ENCODE peak calls at places on chromosomes 3 and 15, in four cellular contexts. One of them, this sample, is unnamed.
A peak's percentile ranks its signal among the peaks of the same experiment; 100 is the strongest.

GRCh38 chr3:43709022-43709421 is 18.3 kb downstream of the ABHD5 start:
- DNase-seq in activated naive CD8-positive, alpha-beta T cell treated with anti-CD3 and anti-CD28 coated beads for 36 hours: no peak
- DNase-seq in GOT3: no peak
- DNase-seq in epithelial cell of esophagus: peak; percentile 71
- DNase-seq in this sample: no peak

GRCh38 chr3:52554026-52554755 is 17.8 kb downstream of the UQCC5 start:
- DNase-seq in activated naive CD8-positive, alpha-beta T cell treated with anti-CD3 and anti-CD28 coated beads for 36 hours: no peak
- DNase-seq in epithelial cell of esophagus: no peak
- DNase-seq in GOT3: no peak
- DNase-seq in this sample: no peak

GRCh38 chr3:191424871-191425270 is 36.1 kb upstream of the PYDC2 start:
- DNase-seq in GOT3: no peak
- DNase-seq in activated naive CD8-positive, alpha-beta T cell treated with anti-CD3 and anti-CD28 coated beads for 36 hours: no peak
- DNase-seq in epithelial cell of esophagus: no peak
- DNase-seq in this sample: no peak

GRCh38 chr15:93205413-93205812 is 116.4 kb upstream of the RGMA start:
- DNase-seq in epithelial cell of esophagus: no peak
- DNase-seq in GOT3: no peak
- DNase-seq in activated naive CD8-positive, alpha-beta T cell treated with anti-CD3 and anti-CD28 coated beads for 36 hours: no peak
- DNase-seq in this sample: no peak

GRCh38 chr3:46277476-46277875 is 35.2 kb downstream of the CCR3 start:
- DNase-seq in activated naive CD8-positive, alpha-beta T cell treated with anti-CD3 and anti-CD28 coated beads for 36 hours: no peak
- DNase-seq in epithelial cell of esophagus: no peak
- DNase-seq in GOT3: no peak
- DNase-seq in this sample: no peak

GRCh38 chr3:149764302-149764701 is 12.0 kb upstream of the COMMD2 start:
- DNase-seq in GOT3: no peak
- DNase-seq in activated naive CD8-positive, alpha-beta T cell treated with anti-CD3 and anti-CD28 coated beads for 36 hours: no peak
- DNase-seq in epithelial cell of esophagus: no peak
- DNase-seq in this sample: no peak

GRCh38 chr15:74866090-74866489 is 7.1 kb downstream of the SCAMP2 start:
- DNase-seq in epithelial cell of esophagus: peak; percentile 95
- DNase-seq in GOT3: no peak
- DNase-seq in activated naive CD8-positive, alpha-beta T cell treated with anti-CD3 and anti-CD28 coated beads for 36 hours: no peak
- DNase-seq in this sample: no peak

GRCh38 chr15:78105541-78106241 is 13.3 kb downstream of the SH2D7 start:
- DNase-seq in epithelial cell of esophagus: no peak
- DNase-seq in GOT3: no peak
- DNase-seq in activated naive CD8-positive, alpha-beta T cell treated with anti-CD3 and anti-CD28 coated beads for 36 hours: no peak
- DNase-seq in this sample: no peak

GRCh38 chr3:75048650-75049049 is 434.2 kb upstream of the CNTN3 start:
- DNase-seq in GOT3: no peak
- DNase-seq in epithelial cell of esophagus: peak; percentile 91
- DNase-seq in activated naive CD8-positive, alpha-beta T cell treated with anti-CD3 and anti-CD28 coated beads for 36 hours: no peak
- DNase-seq in this sample: no peak

GRCh38 chr15:90817117-90818057 is 51.0 kb upstream of the FURIN start:
- DNase-seq in epithelial cell of esophagus: no peak
- DNase-seq in GOT3: no peak
- DNase-seq in activated naive CD8-positive, alpha-beta T cell treated with anti-CD3 and anti-CD28 coated beads for 36 hours: no peak
- DNase-seq in this sample: no peak

GRCh38 chr3:114112696-114113095 is 56.2 kb downstream of the QTRT2 start:
- DNase-seq in activated naive CD8-positive, alpha-beta T cell treated with anti-CD3 and anti-CD28 coated beads for 36 hours: no peak
- DNase-seq in epithelial cell of esophagus: peak; percentile 6
- DNase-seq in GOT3: no peak
- DNase-seq in this sample: no peak

GRCh38 chr3:160837394-160837975 is 81.5 kb downstream of the PPM1L start:
- DNase-seq in epithelial cell of esophagus: no peak
- DNase-seq in GOT3: no peak
- DNase-seq in activated naive CD8-positive, alpha-beta T cell treated with anti-CD3 and anti-CD28 coated beads for 36 hours: no peak
- DNase-seq in this sample: peak; percentile 2

GRCh38 chr3:41118461-41119385 is 80.6 kb upstream of the CTNNB1 start:
- DNase-seq in activated naive CD8-positive, alpha-beta T cell treated with anti-CD3 and anti-CD28 coated beads for 36 hours: peak; percentile 6
- DNase-seq in epithelial cell of esophagus: peak; percentile 28
- DNase-seq in GOT3: no peak
- DNase-seq in this sample: no peak

GRCh38 chr3:125072749-125073404 is 17.1 kb upstream of the HEG1 start:
- DNase-seq in GOT3: no peak
- DNase-seq in epithelial cell of esophagus: no peak
- DNase-seq in activated naive CD8-positive, alpha-beta T cell treated with anti-CD3 and anti-CD28 coated beads for 36 hours: no peak
- DNase-seq in this sample: no peak

GRCh38 chr3:53881691-53882593 is at the start of gene ACTR8:
- DNase-seq in epithelial cell of esophagus: peak; percentile 72
- DNase-seq in activated naive CD8-positive, alpha-beta T cell treated with anti-CD3 and anti-CD28 coated beads for 36 hours: peak; percentile 89
- DNase-seq in GOT3: peak; percentile 54
- DNase-seq in this sample: peak; percentile 66